ENCODE peak calls at places on chromosomes 3 and 15, in four cellular contexts. Y is upper lobe of right lung, W is transverse colon, F is BJ. V is an unnamed sample.
A peak's percentile ranks its signal among the peaks of the same experiment; 100 is the strongest.

GRCh38 chr3:96483781-96484180 is 330.6 kb upstream of the EPHA6 start:
- DNase-seq in W (no peak), Y (no peak), F (no peak), V (no peak)

GRCh38 chr3:160150066-160150465 is 75.2 kb upstream of the C3orf80 start:
- DNase-seq in Y (no peak), W (no peak), F (no peak), V (no peak)

GRCh38 chr15:69092159-69092558 is 68.3 kb upstream of the GLCE start:
- DNase-seq in F (no peak), W (no peak), Y (no peak), V (no peak)

GRCh38 chr3:172550347-172550943 is 27.2 kb upstream of the TNFSF10 start:
- DNase-seq in Y (no peak), F (peak; percentile 43), W (no peak), V (peak; percentile 90)

GRCh38 chr15:61530769-61531168 is 301.7 kb upstream of the RORA start:
- DNase-seq in W (no peak), Y (no peak), F (no peak), V (no peak)

GRCh38 chr3:39809181-39809994 is at the start of gene MYRIP:
- DNase-seq in Y (peak; percentile 91), F (no peak), W (peak; percentile 81), V (no peak)

GRCh38 chr3:179063945-179064560 is 7.6 kb downstream of the ZMAT3 start:
- DNase-seq in Y (no peak), W (no peak), F (peak; percentile 55), V (no peak)

GRCh38 chr15:91566116-91566515 is 287.4 kb upstream of the SLCO3A1 start:
- DNase-seq in Y (no peak), W (no peak), F (no peak), V (no peak)

GRCh38 chr3:71468311-71469130 is 115.0 kb downstream of the FOXP1 start:
- DNase-seq in F (no peak), Y (no peak), W (no peak), V (no peak)

GRCh38 chr3:100106094-100106493 is 8.2 kb downstream of the FILIP1L start:
- DNase-seq in Y (no peak), W (no peak), F (no peak), V (peak; percentile 25)

GRCh38 chr3:192727032-192727847 is at the start of gene FGF12:
- DNase-seq in Y (peak; percentile 74), F (no peak), W (peak; percentile 11), V (no peak)

GRCh38 chr3:142450192-142450591 is 2.4 kb upstream of the XRN1 start:
- DNase-seq in W (no peak), Y (no peak), F (no peak), V (no peak)

GRCh38 chr3:101248786-101249185 is 71.6 kb downstream of the IMPG2 start:
- DNase-seq in W (no peak), F (no peak), Y (no peak), V (no peak)

GRCh38 chr3:43162573-43163084 is 56.8 kb upstream of the POMGNT2 start:
- DNase-seq in W (no peak), Y (no peak), F (no peak), V (no peak)

GRCh38 chr15:79978694-79979519 is 7.9 kb upstream of the BCL2A1 start:
- DNase-seq in W (no peak), Y (no peak), F (peak; percentile 37), V (no peak)

GRCh38 chr3:126858887-126859286 is 124.0 kb upstream of the PLXNA1 start:
- DNase-seq in W (no peak), F (peak; percentile 58), Y (peak; percentile 56), V (peak; percentile 89)

GRCh38 chr15:66896611-66897010 is 168.8 kb upstream of the SMAD3 start:
- DNase-seq in W (no peak), F (no peak), Y (no peak), V (no peak)

GRCh38 chr3:170220871-170221270 is 1.4 kb upstream of the PRKCI start:
- DNase-seq in Y (no peak), W (no peak), F (no peak), V (no peak)

GRCh38 chr3:115833074-115833473 is 209.8 kb downstream of the GAP43 start:
- DNase-seq in Y (no peak), W (no peak), F (peak; percentile 27), V (no peak)

DNA sequence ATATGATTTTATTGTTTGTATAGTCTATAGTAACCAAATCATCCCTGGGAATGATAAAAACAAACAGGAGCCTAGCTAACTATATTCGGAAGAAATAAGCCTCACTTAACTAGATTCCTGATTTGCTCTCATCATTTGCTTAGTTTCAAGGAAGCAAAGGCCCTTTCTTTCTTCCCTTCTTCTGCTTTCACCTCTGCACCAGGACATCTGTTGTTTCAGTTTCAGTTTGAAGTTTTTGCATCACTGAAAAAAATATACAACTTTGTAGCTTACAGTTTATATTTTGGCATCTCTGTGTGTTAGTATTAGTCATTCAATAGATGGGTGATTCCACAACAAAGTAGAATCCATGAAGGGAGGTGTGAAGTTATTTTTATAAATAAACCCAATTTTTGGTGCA is 113.6 kb upstream of the SNTN start:
- DNase-seq in W (no peak), Y (no peak), F (no peak), V (no peak)
- H3K27me3 ChIP-seq in W (no peaks in the 10 kb centered on the region), Y (no peaks in the 10 kb centered on the region), F (no peaks in the 10 kb centered on the region), V (peaks cover 4% of the 10 kb centered on the region)

GRCh38 chr15:58065445-58066041 is at the start of gene ALDH1A2:
- DNase-seq in W (peak; percentile 8), F (no peak), Y (peak; percentile 76), V (no peak)
- H3K27me3 ChIP-seq in W (peaks cover 81% of the 10 kb centered on the region), F (peaks cover 19% of the 10 kb centered on the region), Y (peaks cover 76% of the 10 kb centered on the region), V (peaks cover 38% of the 10 kb centered on the region)

DNA sequence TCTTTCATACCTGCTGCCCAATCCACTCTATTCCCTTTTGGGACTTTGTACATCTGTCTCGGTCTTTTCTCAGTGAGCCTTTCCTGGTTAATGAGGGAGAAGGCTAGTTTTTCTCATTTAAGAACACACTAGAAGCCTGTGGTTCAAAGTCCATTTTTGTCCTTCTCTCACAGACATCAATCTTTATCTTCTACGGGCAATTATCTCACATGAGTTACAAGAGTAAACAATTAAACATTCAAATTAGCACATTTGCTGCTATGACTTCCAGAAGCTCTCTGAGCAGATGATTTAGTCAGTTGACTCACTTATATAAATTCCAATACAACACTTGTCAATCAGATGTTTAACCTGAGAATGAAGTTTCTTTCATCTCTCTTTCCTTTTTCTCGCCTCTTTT is 49.3 kb upstream of the KBTBD8 start:
- DNase-seq in F (no peak), Y (no peak), W (no peak), V (no peak)
- H3K27me3 ChIP-seq in F (peaks cover 1% of the 10 kb centered on the region), Y (no peaks in the 10 kb centered on the region), W (no peaks in the 10 kb centered on the region), V (no peaks in the 10 kb centered on the region)

DNA sequence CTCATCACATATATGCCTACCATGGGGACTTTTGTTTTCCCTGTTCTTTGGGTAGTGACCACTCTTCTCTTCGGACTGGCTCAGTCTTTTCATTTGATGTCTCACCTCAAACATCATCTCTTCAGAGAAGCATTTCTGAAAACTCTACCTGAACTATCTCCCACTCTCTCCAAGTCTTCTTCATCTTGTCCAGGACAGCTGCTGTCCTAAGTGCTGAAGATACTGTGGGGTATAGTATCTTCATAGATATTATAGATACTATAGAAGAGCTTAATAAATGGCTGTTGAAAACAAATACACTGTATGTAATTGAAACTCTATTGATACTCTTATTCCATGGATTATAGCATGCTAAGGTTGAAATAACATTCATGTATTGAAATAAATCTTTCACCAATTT is 672.3 kb downstream of the CADM2 start:
- DNase-seq in F (no peak), W (no peak), Y (no peak), V (no peak)
- H3K27me3 ChIP-seq in F (no peaks in the 10 kb centered on the region), W (no peaks in the 10 kb centered on the region), Y (no peaks in the 10 kb centered on the region), V (no peaks in the 10 kb centered on the region)

GRCh38 chr3:128466840-128467541 is at the start of gene DNAJB8:
- DNase-seq in F (no peak), W (no peak), Y (no peak), V (no peak)
- H3K27me3 ChIP-seq in F (peaks cover 22% of the 10 kb centered on the region), W (peaks cover 3% of the 10 kb centered on the region), Y (no peaks in the 10 kb centered on the region), V (peaks cover 28% of the 10 kb centered on the region)

V was measured in keratinocyte.